ENCODE peak calls at places on chromosome 14, in five cellular contexts. D, V, W, S and Y are unnamed samples.

GRCh38 chr14:79197516-79197915 is 1013.8 kb downstream of the DIO2 start:
- DNase-seq in S (no peak), W (no peak), V (no peak), D (no peak), Y (no peak)

GRCh38 chr14:69316449-69317391 is 56.8 kb downstream of the GALNT16 start:
- DNase-seq in V (peak), S (no peak), D (peak), W (peak), Y (peak)

GRCh38 chr14:99731536-99732435 is 47.7 kb downstream of the CYP46A1 start:
- DNase-seq in W (no peak), V (no peak), S (no peak), D (peak), Y (no peak)

GRCh38 chr14:74913986-74914573 is 9.0 kb downstream of the RPS6KL1 start:
- DNase-seq in W (peak), S (no peak), V (peak), D (no peak), Y (peak)

GRCh38 chr14:37889087-37889486 is 293.7 kb downstream of the TTC6 start:
- DNase-seq in D (no peak), S (no peak), W (no peak), V (no peak), Y (no peak)

GRCh38 chr14:92619671-92620437 is 106.3 kb downstream of the RIN3 start:
- DNase-seq in S (no peak), W (no peak), V (no peak), D (no peak), Y (no peak)

GRCh38 chr14:99273724-99274345 is 1.8 kb upstream of the BCL11B start:
- DNase-seq in D (no peak), W (no peak), S (no peak), V (peak), Y (no peak)

GRCh38 chr14:103348154-103348553 is 14.1 kb downstream of the EIF5 start:
- DNase-seq in W (no peak), S (no peak), D (no peak), V (no peak), Y (no peak)

GRCh38 chr14:74160763-74161162 is 76.0 kb downstream of the LIN52 start:
- DNase-seq in D (no peak), W (no peak), S (no peak), V (no peak), Y (no peak)

GRCh38 chr14:103521438-103521961 is 1.1 kb downstream of the CKB start:
- DNase-seq in D (peak), S (no peak), V (no peak), W (no peak), Y (no peak)

GRCh38 chr14:68824517-68825347 is 31.9 kb upstream of the ZFP36L1 start:
- DNase-seq in W (peak), D (peak), S (no peak), V (peak), Y (peak)

GRCh38 chr14:69612014-69612758 is 790 bp downstream of the SUSD6 start:
- DNase-seq in D (peak), W (peak), V (peak), S (no peak), Y (no peak)

GRCh38 chr14:59123526-59123925 is 64.9 kb upstream of the DAAM1 start:
- DNase-seq in S (no peak), V (no peak), D (no peak), W (no peak), Y (no peak)

GRCh38 chr14:31280132-31280870 is 72.7 kb upstream of the HECTD1 start:
- DNase-seq in S (no peak), W (no peak), D (no peak), V (no peak), Y (no peak)
- TF ChIP-seq POLR2A in S (no peak), W (no peak), D (no peak), V (no peak), Y (no peak)

GRCh38 chr14:105480165-105480564 is 5.5 kb downstream of the CRIP2 start:
- DNase-seq in D (no peak), W (no peak), V (no peak), S (no peak), Y (no peak)

GRCh38 chr14:105481886-105482454 is 4.7 kb upstream of the CRIP1 start:
- DNase-seq in D (peak), W (peak), V (peak), S (peak), Y (peak)

GRCh38 chr14:105482486-105483110 is 4.1 kb upstream of the CRIP1 start:
- DNase-seq in S (no peak), D (no peak), V (no peak), W (no peak), Y (no peak)

GRCh38 chr14:105479438-105480164 is 5.0 kb downstream of the CRIP2 start:
- DNase-seq in W (no peak), D (no peak), V (no peak), S (no peak), Y (no peak)

GRCh38 chr14:105480807-105481801 is 5.6 kb upstream of the CRIP1 start:
- DNase-seq in W (peak), S (peak), V (peak), D (peak), Y (peak)
- TF ChIP-seq POLR2A in W (peak), S (no peak), V (peak), D (no peak), Y (peak)

GRCh38 chr14:24159777-24160498 is 1.1 kb upstream of the IRF9 start:
- DNase-seq in S (no peak), D (peak), V (no peak), W (no peak), Y (no peak)

GRCh38 chr14:24164591-24164991 is 3.5 kb downstream of the IRF9 start:
- DNase-seq in D (peak), S (no peak), V (no peak), W (no peak), Y (no peak)

GRCh38 chr14:24160499-24160849 is 591 bp upstream of the IRF9 start:
- DNase-seq in V (no peak), W (no peak), D (peak), S (no peak), Y (no peak)

GRCh38 chr14:24162083-24162482 is 1.0 kb downstream of the IRF9 start:
- DNase-seq in S (no peak), W (no peak), V (no peak), D (peak), Y (no peak)

GRCh38 chr14:24160850-24161804 is at the start of gene IRF9:
- DNase-seq in V (peak), W (peak), D (peak), S (peak), Y (peak)
- TF ChIP-seq POLR2A in V (no peak), W (peak), D (peak), S (peak), Y (peak)

GRCh38 chr14:52706286-52706685 is 714 bp upstream of the PSMC6 start:
- DNase-seq in D (no peak), V (no peak), W (peak), S (no peak), Y (no peak)
- TF ChIP-seq POLR2A in D (no peak), V (no peak), W (no peak), S (no peak), Y (no peak)

DNA sequence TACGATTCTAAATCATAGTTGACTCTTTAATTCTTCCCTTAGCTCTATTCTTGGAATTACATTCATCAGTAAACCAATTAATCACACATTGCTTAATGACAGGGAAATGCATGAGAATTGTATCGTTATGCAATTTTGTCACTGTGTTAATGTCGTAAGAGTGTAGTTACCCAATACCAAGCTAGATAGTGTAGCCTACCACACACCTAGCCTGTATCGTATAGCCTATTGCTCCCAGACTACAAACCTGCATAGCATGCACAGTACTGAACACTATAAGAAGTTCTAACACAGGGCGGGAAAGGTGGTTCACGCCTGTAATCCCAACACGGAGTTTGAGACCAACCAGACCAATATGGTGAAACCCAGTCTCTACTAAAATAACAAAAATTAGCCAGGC is 24.7 kb downstream of the HNRNPC start:
- DNase-seq in W (no peak), D (no peak), V (no peak), S (no peak), Y (no peak)
- TF ChIP-seq POLR2A in W (no peak), D (no peak), V (no peak), S (peak), Y (no peak)

DNA sequence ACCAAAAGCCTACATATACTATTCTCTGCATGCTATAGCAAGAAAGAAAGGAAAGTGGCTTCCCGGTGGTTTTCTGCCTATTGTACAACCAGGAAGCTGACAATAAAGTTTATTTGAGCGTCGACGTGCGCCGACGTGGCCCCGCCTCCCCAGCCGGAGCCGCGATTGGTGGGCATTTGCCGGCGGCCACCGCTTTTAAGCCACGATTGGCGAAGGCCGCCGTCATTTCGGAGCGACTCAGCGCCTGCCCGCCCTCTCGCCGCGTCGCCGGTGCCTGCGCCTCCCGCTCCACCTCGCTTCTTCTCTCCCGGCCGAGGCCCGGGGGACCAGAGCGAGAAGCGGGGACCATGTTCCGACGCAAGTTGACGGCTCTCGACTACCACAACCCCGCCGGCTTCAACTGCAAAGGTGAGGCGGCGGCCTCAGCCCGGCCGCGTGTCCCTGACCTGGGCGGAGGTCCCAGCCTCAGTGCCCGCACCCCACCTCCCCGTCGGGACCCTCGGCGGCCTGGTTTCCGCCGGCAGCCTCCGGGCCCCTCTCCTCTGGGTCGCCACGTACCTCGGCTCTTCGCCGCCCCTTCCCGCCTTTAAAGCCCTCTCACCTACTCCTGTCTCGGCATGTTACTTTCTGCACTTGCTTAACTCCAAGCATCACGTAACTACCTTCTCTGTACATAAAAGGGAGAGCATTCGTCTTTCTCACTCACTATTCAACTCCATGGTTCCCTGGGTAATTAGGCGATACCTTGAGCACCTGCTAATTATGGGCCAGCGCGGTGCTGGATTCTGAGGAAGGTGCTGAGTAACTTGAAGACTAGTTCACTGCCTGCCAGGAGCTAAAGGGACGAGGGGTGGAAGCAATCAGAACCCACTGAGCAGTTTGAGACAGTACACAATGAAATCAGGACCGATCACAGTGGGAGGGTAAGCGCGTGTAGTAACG is at the start of gene RTRAF:
- DNase-seq in V (peak), D (peak), W (peak), S (peak), Y (peak)
- TF ChIP-seq POLR2A in V (peak), D (peak), W (peak), S (peak), Y (peak)

GRCh38 chr14:35349496-35349895 is 55.1 kb downstream of the NFKBIA start:
- DNase-seq in D (no peak), S (no peak), W (no peak), V (no peak), Y (no peak)

GRCh38 chr14:35351497-35351896 is 53.1 kb downstream of the NFKBIA start:
- DNase-seq in D (no peak), S (no peak), W (no peak), V (no peak), Y (no peak)

GRCh38 chr14:35351897-35352273 is 52.7 kb downstream of the NFKBIA start:
- DNase-seq in D (no peak), W (no peak), V (no peak), S (no peak), Y (no peak)

GRCh38 chr14:35347323-35348043 is 55.3 kb downstream of the PSMA6 start:
- DNase-seq in D (no peak), S (no peak), V (no peak), W (no peak), Y (no peak)

DNA sequence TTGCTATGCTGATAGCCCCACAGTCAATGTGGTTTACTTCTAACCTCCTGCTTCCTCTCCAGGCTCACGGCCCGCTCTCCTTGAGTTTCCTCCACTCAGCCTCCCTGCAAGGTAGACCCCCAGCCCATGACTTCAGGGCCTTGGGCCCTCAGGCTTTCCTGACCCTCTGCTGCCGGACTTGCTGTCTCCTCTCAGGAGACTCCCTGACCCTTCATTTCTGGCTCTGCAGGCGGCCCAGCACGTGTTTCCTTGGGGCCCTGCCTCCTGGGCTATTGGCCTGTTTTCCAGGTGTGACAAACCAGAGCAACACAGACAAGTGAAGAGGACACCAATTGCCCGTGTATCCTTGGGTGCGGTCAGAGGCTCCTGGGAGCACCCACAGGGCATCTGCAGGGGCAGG is 54.6 kb downstream of the NFKBIA start:
- DNase-seq in D (no peak), S (no peak), W (no peak), V (no peak), Y (no peak)
- TF ChIP-seq POLR2A in D (no peak), S (no peak), W (no peak), V (no peak), Y (no peak)